ENCODE peak calls at places on chromosomes 6 and 20, in four cellular contexts. B, D, N and U are unnamed samples.

GRCh38 chr20:34222208-34222607 is 19.0 kb upstream of the ASIP start:
- DNase-seq in D (no peak), B (no peak), N (peak), U (no peak)

GRCh38 chr20:47330933-47331708 is 25.4 kb downstream of the ZMYND8 start:
- DNase-seq in D (no peak), N (peak), B (no peak), U (no peak)

GRCh38 chr6:112015725-112016124 is 38.2 kb upstream of the CCN6 start:
- DNase-seq in N (no peak), D (no peak), B (no peak), U (no peak)

GRCh38 chr20:48639899-48640298 is 187.9 kb downstream of the PREX1 start:
- DNase-seq in D (no peak), N (no peak), B (no peak), U (no peak)

GRCh38 chr6:136962661-136963060 is 40.6 kb downstream of the SLC35D3 start:
- DNase-seq in B (no peak), N (no peak), D (peak), U (no peak)

GRCh38 chr6:28758046-28758817 is 165.6 kb downstream of the TRIM27 start:
- DNase-seq in B (no peak), D (no peak), N (peak), U (no peak)

GRCh38 chr6:30441171-30441570 is 48.1 kb upstream of the HLA-E start:
- DNase-seq in D (no peak), N (no peak), B (no peak), U (no peak)

GRCh38 chr6:87791485-87791884 is 89.5 kb upstream of the AKIRIN2 start:
- DNase-seq in N (no peak), D (no peak), B (no peak), U (no peak)

GRCh38 chr20:35146299-35146921 is 726 bp downstream of the EDEM2 start:
- DNase-seq in B (peak), D (peak), N (peak), U (peak)

GRCh38 chr6:44285552-44286284 is 15.5 kb downstream of the TMEM151B start:
- DNase-seq in B (no peak), D (no peak), N (peak), U (no peak)

GRCh38 chr20:35318502-35319157 is 26.4 kb upstream of the FAM83C start:
- DNase-seq in D (no peak), B (no peak), N (peak), U (no peak)

GRCh38 chr6:111551521-111552231 is 54.0 kb downstream of the TRAF3IP2 start:
- DNase-seq in B (no peak), N (peak), D (no peak), U (no peak)

GRCh38 chr20:32207211-32207625 is 325 bp downstream of the PLAGL2 start:
- DNase-seq in N (no peak), B (peak), D (no peak), U (peak)